ENCODE peak calls at places on chromosome X, in five cellular contexts. One of them, this sample, is unnamed.

GRCh38 chrX:26008691-26009090 is 129.5 kb upstream of the MAGEB18 start:
- DNase-seq in neural crest cell: no peak
- DNase-seq in AG10803: no peak
- DNase-seq in chondrocyte: no peak
- DNase-seq in HFF-Myc: no peak
- DNase-seq in this sample: no peak

GRCh38 chrX:45135616-45136015 is 65.1 kb downstream of the DIPK2B start:
- DNase-seq in neural crest cell: no peak
- DNase-seq in AG10803: no peak
- DNase-seq in chondrocyte: no peak
- DNase-seq in HFF-Myc: no peak
- DNase-seq in this sample: no peak

GRCh38 chrX:87403551-87403950 is 114.1 kb upstream of the KLHL4 start:
- DNase-seq in neural crest cell: no peak
- DNase-seq in AG10803: no peak
- DNase-seq in chondrocyte: no peak
- DNase-seq in HFF-Myc: no peak
- DNase-seq in this sample: no peak

GRCh38 chrX:101051153-101051548 is 760 bp downstream of the TRMT2B start:
- DNase-seq in neural crest cell: no peak
- DNase-seq in AG10803: no peak
- DNase-seq in chondrocyte: no peak
- DNase-seq in HFF-Myc: no peak
- DNase-seq in this sample: no peak

GRCh38 chrX:106246511-106246910 is 78.4 kb downstream of the PWWP3B start:
- DNase-seq in neural crest cell: no peak
- DNase-seq in AG10803: peak; percentile 0
- DNase-seq in chondrocyte: no peak
- DNase-seq in HFF-Myc: no peak
- DNase-seq in this sample: no peak

GRCh38 chrX:151870603-151871002 is 42.1 kb upstream of the MAGEA4 start:
- DNase-seq in neural crest cell: no peak
- DNase-seq in AG10803: peak; percentile 76
- DNase-seq in chondrocyte: no peak
- DNase-seq in HFF-Myc: peak; percentile 24
- DNase-seq in this sample: no peak

GRCh38 chrX:45769919-45770582 is 569.4 kb upstream of the DIPK2B start:
- DNase-seq in neural crest cell: peak; percentile 16
- DNase-seq in AG10803: peak; percentile 92
- DNase-seq in chondrocyte: no peak
- DNase-seq in HFF-Myc: no peak
- DNase-seq in this sample: no peak

GRCh38 chrX:112761239-112762207 is 79.1 kb downstream of the AMOT start:
- DNase-seq in neural crest cell: no peak
- DNase-seq in AG10803: no peak
- DNase-seq in chondrocyte: no peak
- DNase-seq in HFF-Myc: no peak
- DNase-seq in this sample: no peak

GRCh38 chrX:37638047-37638446 is 47.5 kb upstream of the XK start:
- DNase-seq in neural crest cell: no peak
- DNase-seq in AG10803: no peak
- DNase-seq in chondrocyte: no peak
- DNase-seq in HFF-Myc: no peak
- DNase-seq in this sample: no peak

GRCh38 chrX:50638123-50638522 is 167.5 kb upstream of the DGKK start:
- DNase-seq in neural crest cell: no peak
- DNase-seq in AG10803: no peak
- DNase-seq in chondrocyte: no peak
- DNase-seq in HFF-Myc: no peak
- DNase-seq in this sample: no peak

GRCh38 chrX:23821847-23822246 is 38.9 kb downstream of the SAT1 start:
- DNase-seq in neural crest cell: no peak
- DNase-seq in AG10803: no peak
- DNase-seq in chondrocyte: no peak
- DNase-seq in HFF-Myc: no peak
- DNase-seq in this sample: no peak

GRCh38 chrX:20231598-20231997 is 35.1 kb downstream of the RPS6KA3 start:
- DNase-seq in neural crest cell: no peak
- DNase-seq in AG10803: peak; percentile 39
- DNase-seq in chondrocyte: no peak
- DNase-seq in HFF-Myc: no peak
- DNase-seq in this sample: no peak

GRCh38 chrX:79444694-79445093 is 77.6 kb upstream of the ITM2A start:
- DNase-seq in neural crest cell: no peak
- DNase-seq in AG10803: no peak
- DNase-seq in chondrocyte: no peak
- DNase-seq in HFF-Myc: no peak
- DNase-seq in this sample: no peak

GRCh38 chrX:13266641-13267420 is 53.0 kb downstream of the ATXN3L start:
- DNase-seq in neural crest cell: peak; percentile 16
- DNase-seq in AG10803: no peak
- DNase-seq in chondrocyte: no peak
- DNase-seq in HFF-Myc: no peak
- DNase-seq in this sample: peak; percentile 14

GRCh38 chrX:136906921-136907510 is 26.5 kb upstream of the RBMX start:
- DNase-seq in neural crest cell: no peak
- DNase-seq in AG10803: no peak
- DNase-seq in chondrocyte: peak; percentile 57
- DNase-seq in HFF-Myc: no peak
- DNase-seq in this sample: no peak

GRCh38 chrX:107753186-107753585 is 22.4 kb downstream of the TSC22D3 start:
- DNase-seq in neural crest cell: no peak
- DNase-seq in AG10803: no peak
- DNase-seq in chondrocyte: no peak
- DNase-seq in HFF-Myc: no peak
- DNase-seq in this sample: no peak

GRCh38 chrX:116490091-116490490 is 27.3 kb upstream of the CT83 start:
- DNase-seq in neural crest cell: no peak
- DNase-seq in AG10803: peak; percentile 0
- DNase-seq in chondrocyte: no peak
- DNase-seq in HFF-Myc: no peak
- DNase-seq in this sample: no peak

GRCh38 chrX:34875204-34875603 is 67.4 kb upstream of the FAM47B start:
- DNase-seq in neural crest cell: no peak
- DNase-seq in AG10803: peak; percentile 74
- DNase-seq in chondrocyte: no peak
- DNase-seq in HFF-Myc: peak; percentile 6
- DNase-seq in this sample: no peak

GRCh38 chrX:142244568-142244967 is 39.5 kb upstream of the MAGEC2 start:
- DNase-seq in neural crest cell: no peak
- DNase-seq in AG10803: no peak
- DNase-seq in chondrocyte: no peak
- DNase-seq in HFF-Myc: no peak
- DNase-seq in this sample: no peak

GRCh38 chrX:13110427-13111324 is 66.3 kb upstream of the FAM9C start:
- DNase-seq in neural crest cell: no peak
- DNase-seq in AG10803: peak; percentile 88
- DNase-seq in chondrocyte: no peak
- DNase-seq in HFF-Myc: peak; percentile 47
- DNase-seq in this sample: no peak

GRCh38 chrX:574355-574754 is 56.2 kb upstream of the SHOX start:
- DNase-seq in neural crest cell: no peak
- DNase-seq in AG10803: no peak
- DNase-seq in chondrocyte: no peak
- DNase-seq in HFF-Myc: no peak
- DNase-seq in this sample: no peak

GRCh38 chrX:21374163-21374993 is at the start of gene CNKSR2:
- DNase-seq in neural crest cell: peak; percentile 81
- DNase-seq in AG10803: no peak
- DNase-seq in chondrocyte: peak; percentile 92
- DNase-seq in HFF-Myc: no peak
- DNase-seq in this sample: peak; percentile 66

GRCh38 chrX:125532411-125533089 is 212.9 kb downstream of the TEX13C start:
- DNase-seq in neural crest cell: no peak
- DNase-seq in AG10803: no peak
- DNase-seq in chondrocyte: no peak
- DNase-seq in HFF-Myc: no peak
- DNase-seq in this sample: no peak

GRCh38 chrX:96861228-96861627 is 22.5 kb upstream of the RPA4 start:
- DNase-seq in neural crest cell: no peak
- DNase-seq in AG10803: no peak
- DNase-seq in chondrocyte: no peak
- DNase-seq in HFF-Myc: no peak
- DNase-seq in this sample: no peak
- TF ChIP-seq CTCF in neural crest cell: no peak
- TF ChIP-seq CTCF in AG10803: no peak
- TF ChIP-seq CTCF in chondrocyte: no peak
- TF ChIP-seq CTCF in HFF-Myc: no peak
- TF ChIP-seq CTCF in this sample: no peak

GRCh38 chrX:80828232-80828631 is 18.6 kb upstream of the BRWD3 start:
- DNase-seq in neural crest cell: no peak
- DNase-seq in AG10803: no peak
- DNase-seq in chondrocyte: no peak
- DNase-seq in HFF-Myc: no peak
- DNase-seq in this sample: no peak
- TF ChIP-seq CTCF in neural crest cell: no peak
- TF ChIP-seq CTCF in AG10803: no peak
- TF ChIP-seq CTCF in chondrocyte: no peak
- TF ChIP-seq CTCF in HFF-Myc: no peak
- TF ChIP-seq CTCF in this sample: no peak

GRCh38 chrX:118356154-118356701 is 10.3 kb downstream of the WDR44 start:
- DNase-seq in neural crest cell: no peak
- DNase-seq in AG10803: no peak
- DNase-seq in chondrocyte: no peak
- DNase-seq in HFF-Myc: no peak
- DNase-seq in this sample: no peak

GRCh38 chrX:118352566-118352965 is 6.7 kb downstream of the WDR44 start:
- DNase-seq in neural crest cell: no peak
- DNase-seq in AG10803: no peak
- DNase-seq in chondrocyte: no peak
- DNase-seq in HFF-Myc: no peak
- DNase-seq in this sample: no peak

GRCh38 chrX:118355225-118355920 is 9.5 kb downstream of the WDR44 start:
- DNase-seq in neural crest cell: no peak
- DNase-seq in AG10803: no peak
- DNase-seq in chondrocyte: no peak
- DNase-seq in HFF-Myc: no peak
- DNase-seq in this sample: no peak

GRCh38 chrX:118350715-118351114 is 4.8 kb downstream of the WDR44 start:
- DNase-seq in neural crest cell: no peak
- DNase-seq in AG10803: no peak
- DNase-seq in chondrocyte: no peak
- DNase-seq in HFF-Myc: no peak
- DNase-seq in this sample: no peak

DNA sequence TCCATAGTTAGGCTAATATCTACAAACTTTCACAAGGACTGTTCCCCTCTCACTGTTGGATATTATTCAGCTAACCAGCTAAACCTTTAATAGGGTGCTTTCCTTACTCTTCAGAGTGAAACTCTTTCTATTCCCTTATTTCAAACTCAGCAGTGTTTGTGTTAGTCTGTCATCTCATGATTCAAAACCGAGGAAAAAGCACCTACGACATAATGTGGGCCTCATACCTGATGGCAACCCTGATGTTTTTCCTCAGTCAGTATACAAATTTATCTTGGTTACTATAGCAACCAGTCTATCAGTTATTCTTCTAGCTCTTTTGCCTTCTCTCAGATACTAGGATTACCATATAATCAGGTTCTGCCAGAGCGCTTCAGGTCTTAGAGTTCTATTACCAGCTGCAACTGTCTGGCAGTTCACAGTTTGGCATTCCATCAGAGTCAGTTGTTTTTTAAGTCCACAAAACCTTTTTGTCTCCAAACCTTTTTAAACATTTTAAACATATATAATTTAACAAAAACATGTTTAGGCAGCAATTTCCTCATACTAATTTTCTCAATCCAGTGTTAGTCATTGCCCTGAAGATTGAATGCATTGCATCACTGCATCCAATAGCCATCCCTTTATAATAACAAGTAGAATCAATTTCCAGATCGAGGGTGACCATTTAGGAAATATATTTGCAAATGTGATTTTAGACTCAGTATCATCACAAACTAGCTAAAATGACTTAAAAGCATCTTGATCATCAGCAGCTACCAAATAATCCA is 7.4 kb downstream of the WDR44 start:
- DNase-seq in neural crest cell: no peak
- DNase-seq in AG10803: no peak
- DNase-seq in chondrocyte: no peak
- DNase-seq in HFF-Myc: no peak
- DNase-seq in this sample: no peak
- TF ChIP-seq CTCF in neural crest cell: no peak
- TF ChIP-seq CTCF in AG10803: no peak
- TF ChIP-seq CTCF in chondrocyte: no peak
- TF ChIP-seq CTCF in HFF-Myc: no peak
- TF ChIP-seq CTCF in this sample: no peak

DNA sequence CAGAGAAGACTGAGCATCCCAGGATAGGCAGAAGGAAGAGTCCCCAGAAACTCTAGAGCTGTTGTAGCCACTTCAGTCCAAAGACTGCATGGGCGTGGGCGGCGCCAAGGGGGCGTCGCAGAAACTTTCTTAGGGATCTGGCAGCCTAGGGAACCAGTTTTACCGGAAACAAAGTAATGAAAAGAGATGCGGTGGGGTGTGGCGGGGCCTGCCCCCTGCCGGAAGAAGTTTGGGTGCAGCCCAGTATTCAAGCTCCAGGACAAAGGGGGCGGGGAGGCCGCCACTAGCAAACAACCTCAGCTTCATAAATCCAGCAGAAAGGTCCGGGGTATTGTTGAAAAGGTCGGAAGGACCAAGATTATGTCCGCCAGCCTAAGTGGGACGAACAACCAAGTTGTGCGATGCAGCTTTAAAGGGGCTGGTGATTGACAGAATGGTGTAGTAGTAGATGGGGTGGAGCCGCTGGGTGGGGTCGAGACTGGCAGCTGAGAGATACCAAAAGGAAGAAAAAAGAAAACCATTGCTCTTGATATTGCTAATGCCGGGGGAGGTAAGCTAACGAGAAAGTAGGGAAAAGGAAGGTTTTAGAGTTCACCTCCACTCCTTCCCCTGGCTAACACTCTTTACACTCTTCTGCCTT is 190.5 kb downstream of the RRAGB start:
- DNase-seq in neural crest cell: peak; percentile 42
- DNase-seq in AG10803: peak; percentile 42
- DNase-seq in chondrocyte: no peak
- DNase-seq in HFF-Myc: no peak
- DNase-seq in this sample: peak; percentile 60
- TF ChIP-seq CTCF in neural crest cell: peak; percentile 69
- TF ChIP-seq CTCF in AG10803: peak; percentile 38
- TF ChIP-seq CTCF in chondrocyte: peak; percentile 75
- TF ChIP-seq CTCF in HFF-Myc: peak; percentile 21
- TF ChIP-seq CTCF in this sample: peak; percentile 62

DNA sequence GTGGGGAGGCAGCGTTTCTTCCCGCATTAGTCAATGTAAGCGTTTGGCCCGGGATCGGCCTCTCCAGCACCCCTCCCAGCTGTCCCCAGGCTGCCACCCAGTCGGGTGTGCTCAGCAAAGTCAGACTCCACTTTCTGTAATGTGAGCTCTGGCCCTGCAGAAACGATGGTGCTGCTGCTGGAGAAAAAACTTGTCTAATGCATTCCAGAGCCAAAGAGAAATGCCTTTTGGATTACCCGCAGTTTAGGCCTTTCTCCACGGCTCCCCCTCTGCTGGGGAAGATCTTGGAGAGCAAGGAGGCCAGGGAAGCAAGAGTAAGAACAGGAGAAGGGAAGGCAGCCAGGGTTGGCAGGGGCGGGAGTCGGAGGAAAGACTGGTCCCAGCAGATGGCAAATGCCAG is 55.2 kb downstream of the ELF4 start:
- DNase-seq in neural crest cell: no peak
- DNase-seq in AG10803: peak; percentile 67
- DNase-seq in chondrocyte: no peak
- DNase-seq in HFF-Myc: no peak
- DNase-seq in this sample: no peak
- TF ChIP-seq CTCF in neural crest cell: no peak
- TF ChIP-seq CTCF in AG10803: peak; percentile 34
- TF ChIP-seq CTCF in chondrocyte: peak; percentile 34
- TF ChIP-seq CTCF in HFF-Myc: no peak
- TF ChIP-seq CTCF in this sample: no peak

This sample was measured in glutamatergic neuron.